ENCODE peak calls at places on chromosomes 16 and 17, in five cellular contexts. B is GM03348; W is HTR-8/SVneo; T is stimulated activated CD8-positive, alpha-beta memory T cell treated with anti-CD3 and anti-CD28 coated beads, Interleukin-15, amount 100 ng/mL, for 24 hours; I is activated T-helper 9 cell treated with anti-CD3 and anti-CD28 coated beads, Interleukin-2, amount 50 U/mL, for 16 hours. P is an unnamed sample.

GRCh38 chr17:34519286-34519685 is 60.1 kb upstream of the TMEM132E start:
- DNase-seq in B (no peak), T (no peak), I (no peak), W (no peak), P (no peak)

GRCh38 chr16:57988929-57989328 is 11.5 kb downstream of the ZNF319 start:
- DNase-seq in I (no peak), W (no peak), T (no peak), B (no peak), P (no peak)

GRCh38 chr16:89422905-89423630 is 67.3 kb downstream of the ANKRD11 start:
- DNase-seq in T (no peak), W (no peak), I (peak; percentile 47), B (peak; percentile 50), P (peak; percentile 31)

GRCh38 chr17:49525831-49526741 is 31.0 kb downstream of the NGFR start:
- DNase-seq in I (no peak), W (no peak), B (no peak), T (no peak), P (no peak)

GRCh38 chr16:12775689-12776236 is 27.9 kb downstream of the CPPED1 start:
- DNase-seq in I (no peak), B (no peak), W (no peak), T (no peak), P (no peak)

GRCh38 chr17:82416771-82417170 is 1.4 kb upstream of the HEXD start:
- DNase-seq in W (no peak), I (no peak), B (no peak), T (no peak), P (no peak)

GRCh38 chr17:51245535-51245934 is 14.3 kb downstream of the MBTD1 start:
- DNase-seq in B (no peak), T (no peak), W (no peak), I (no peak), P (no peak)

GRCh38 chr16:24986512-24987303 is 28.5 kb downstream of the ARHGAP17 start:
- DNase-seq in W (no peak), B (peak; percentile 36), T (no peak), I (no peak), P (no peak)

GRCh38 chr16:77459534-77460412 is 24.9 kb upstream of the ADAMTS18 start:
- DNase-seq in I (no peak), W (no peak), B (no peak), T (no peak), P (no peak)

GRCh38 chr16:86044241-86044671 is 145.3 kb downstream of the IRF8 start:
- DNase-seq in W (peak; percentile 74), I (no peak), T (peak; percentile 37), B (peak; percentile 74), P (no peak)

GRCh38 chr17:39973496-39973895 is 7.1 kb upstream of the PSMD3 start:
- DNase-seq in B (peak; percentile 53), I (no peak), T (no peak), W (no peak), P (no peak)

GRCh38 chr17:17028059-17028877 is 14.0 kb upstream of the MPRIP start:
- DNase-seq in I (no peak), B (peak; percentile 88), T (no peak), W (peak; percentile 99), P (peak; percentile 82)

GRCh38 chr16:680967-681745 is 946 bp downstream of the STUB1 start:
- DNase-seq in T (no peak), I (no peak), W (no peak), B (peak; percentile 29), P (peak; percentile 28)

GRCh38 chr16:56362057-56362655 is 63.2 kb downstream of the AMFR start:
- DNase-seq in W (no peak), B (no peak), T (no peak), I (no peak), P (no peak)

GRCh38 chr17:13601776-13602551 is at the start of gene HS3ST3A1:
- DNase-seq in B (peak; percentile 95), W (peak; percentile 68), I (no peak), T (no peak), P (peak; percentile 76)

GRCh38 chr16:86227801-86228200 is 282.5 kb upstream of the FOXF1 start:
- DNase-seq in W (no peak), B (peak; percentile 61), T (no peak), I (no peak), P (no peak)

GRCh38 chr17:2034806-2035548 is 5.0 kb downstream of the DPH1 start:
- DNase-seq in I (no peak), W (no peak), T (no peak), B (peak; percentile 80), P (peak; percentile 85)

GRCh38 chr16:29820730-29821662 is 734 bp downstream of the MVP start:
- DNase-seq in B (peak; percentile 60), I (peak; percentile 37), T (no peak), W (no peak), P (no peak)

GRCh38 chr17:36934759-36935630 is 2.3 kb upstream of the LHX1 start:
- DNase-seq in T (no peak), B (no peak), W (no peak), I (no peak), P (no peak)

GRCh38 chr17:61130320-61130719 is 269.3 kb upstream of the TBX2 start:
- DNase-seq in T (no peak), I (no peak), B (no peak), W (no peak), P (no peak)

GRCh38 chr17:32484041-32484461 is 2.7 kb upstream of the CDK5R1 start:
- DNase-seq in B (no peak), W (no peak), I (no peak), T (no peak), P (no peak)

GRCh38 chr17:41393826-41394225 is 3.6 kb downstream of the KRT31 start:
- DNase-seq in T (no peak), W (no peak), I (no peak), B (no peak), P (no peak)

GRCh38 chr16:69123894-69124293 is 8.5 kb downstream of the CHTF8 start:
- DNase-seq in T (no peak), W (no peak), B (peak; percentile 68), I (peak; percentile 42), P (no peak)

GRCh38 chr16:56999409-57000270 is 10.3 kb downstream of the NLRC5 start:
- DNase-seq in T (no peak), I (no peak), B (no peak), W (no peak), P (no peak)

GRCh38 chr17:35879748-35880654 is at the start of gene CCL5:
- DNase-seq in B (no peak), I (peak; percentile 32), W (no peak), T (no peak), P (no peak)